ENCODE peak calls at places on chromosomes 12 and 14, in eight cellular contexts. B, A, R, G, U, Z, H and Q are unnamed samples.

GRCh38 chr14:22821193-22822016 is 6.2 kb upstream of the SLC7A7 start:
- DNase-seq in B (no peak), A (no peak), R (no peak), G (no peak), U (no peak), Z (no peak), H (no peak), Q (no peak)

GRCh38 chr12:62732861-62733427 is 202.0 kb downstream of the PPM1H start:
- DNase-seq in B (no peak), A (no peak), R (no peak), G (no peak), U (no peak), Z (peak), H (peak), Q (no peak)

GRCh38 chr12:117388865-117389508 is 27.6 kb upstream of the NOS1 start:
- DNase-seq in B (no peak), A (no peak), R (no peak), G (no peak), U (no peak), Z (no peak), H (no peak), Q (no peak)

GRCh38 chr12:57893460-57894353 is 47.2 kb upstream of the CTDSP2 start:
- DNase-seq in B (peak), A (no peak), R (no peak), G (no peak), U (peak), Z (peak), H (peak), Q (peak)

GRCh38 chr14:55976219-55976618 is 142.0 kb upstream of the PELI2 start:
- DNase-seq in B (no peak), A (no peak), R (peak), G (no peak), U (no peak), Z (no peak), H (no peak), Q (no peak)

GRCh38 chr12:28060901-28061300 is 88.4 kb upstream of the PTHLH start:
- DNase-seq in B (no peak), A (no peak), R (no peak), G (no peak), U (no peak), Z (no peak), H (no peak), Q (no peak)

GRCh38 chr12:108812324-108812723 is 45.1 kb downstream of the SSH1 start:
- DNase-seq in B (no peak), A (no peak), R (no peak), G (no peak), U (no peak), Z (no peak), H (no peak), Q (no peak)

GRCh38 chr14:75147423-75148071 is 20.7 kb upstream of the NEK9 start:
- DNase-seq in B (peak), A (no peak), R (no peak), G (peak), U (peak), Z (peak), H (no peak), Q (peak)

GRCh38 chr12:104457746-104458644 is 1.2 kb downstream of the CHST11 start:
- DNase-seq in B (no peak), A (peak), R (no peak), G (peak), U (peak), Z (no peak), H (peak), Q (peak)

GRCh38 chr14:105882626-105883025 is 356.2 kb downstream of the TMEM121 start:
- DNase-seq in B (peak), A (no peak), R (no peak), G (peak), U (peak), Z (no peak), H (no peak), Q (no peak)

GRCh38 chr12:126663304-126664094 is 1598.3 kb downstream of the AACS start:
- DNase-seq in B (no peak), A (no peak), R (no peak), G (peak), U (no peak), Z (peak), H (peak), Q (no peak)

GRCh38 chr12:13425766-13426165 is 229.2 kb downstream of the EMP1 start:
- DNase-seq in B (no peak), A (no peak), R (no peak), G (no peak), U (no peak), Z (no peak), H (peak), Q (no peak)

GRCh38 chr12:41944241-41944640 is 200.4 kb downstream of the GXYLT1 start:
- DNase-seq in B (no peak), A (no peak), R (no peak), G (no peak), U (no peak), Z (no peak), H (no peak), Q (no peak)

GRCh38 chr14:104109731-104110361 is 24.3 kb downstream of the ASPG start:
- DNase-seq in B (peak), A (no peak), R (no peak), G (peak), U (peak), Z (no peak), H (no peak), Q (peak)

GRCh38 chr12:79886917-79887519 is 47.9 kb downstream of the PPP1R12A start:
- DNase-seq in B (no peak), A (no peak), R (peak), G (no peak), U (no peak), Z (peak), H (peak), Q (no peak)